ENCODE peak calls at places on chromosome 21, in eight cellular contexts. C is CD8-positive, alpha-beta memory T cell; Y is Panc1; H is skeletal muscle cell; O is ascending aorta; I is pancreas; P is aorta; Z is GM06990. M is an unnamed sample.

GRCh38 chr21:46092026-46092764 is 5.7 kb upstream of the COL6A2 start:
- DNase-seq in I (no peak), H (peak; percentile 98), P (peak; percentile 88), Z (no peak), C (no peak), O (peak; percentile 87), Y (no peak), M (peak; percentile 7)

GRCh38 chr21:33286600-33287456 is 20.7 kb downstream of the IL10RB start:
- DNase-seq in Y (no peak), P (no peak), O (no peak), Z (no peak), I (no peak), H (peak; percentile 40), C (no peak), M (peak; percentile 27)

GRCh38 chr21:32007461-32007860 is 134.6 kb downstream of the HUNK start:
- DNase-seq in P (no peak), I (no peak), H (peak; percentile 4), Y (no peak), Z (no peak), C (no peak), O (no peak), M (no peak)

GRCh38 chr21:28018741-28019669 is 973.7 kb downstream of the LTN1 start:
- DNase-seq in C (no peak), Y (no peak), I (peak; percentile 60), O (no peak), H (no peak), P (no peak), Z (peak; percentile 22), M (no peak)

GRCh38 chr21:19440792-19441494 is 1037.4 kb upstream of the TMPRSS15 start:
- DNase-seq in Y (no peak), Z (no peak), H (no peak), C (no peak), I (no peak), P (no peak), O (no peak), M (no peak)

GRCh38 chr21:34074283-34075098 is 1.1 kb downstream of the MRPS6 start:
- DNase-seq in C (no peak), O (no peak), Z (peak; percentile 34), I (peak; percentile 61), H (no peak), Y (no peak), P (no peak), M (no peak)

GRCh38 chr21:28614816-28615215 is 377.9 kb downstream of the LTN1 start:
- DNase-seq in H (no peak), O (no peak), Z (no peak), I (no peak), Y (no peak), C (no peak), P (no peak), M (no peak)

GRCh38 chr21:32303385-32303784 is 4.7 kb downstream of the MRAP start:
- DNase-seq in Z (no peak), O (no peak), H (no peak), I (no peak), P (no peak), C (no peak), Y (no peak), M (no peak)

GRCh38 chr21:34029724-34030528 is 43.5 kb upstream of the MRPS6 start:
- DNase-seq in Y (peak; percentile 39), Z (peak; percentile 68), H (peak; percentile 61), I (no peak), C (peak; percentile 53), P (peak; percentile 53), O (no peak), M (peak; percentile 53)

GRCh38 chr21:46205121-46205520 is 20.9 kb upstream of the SPATC1L start:
- DNase-seq in I (peak; percentile 41), P (peak; percentile 27), Z (no peak), C (no peak), Y (no peak), H (no peak), O (no peak), M (no peak)

GRCh38 chr21:16589046-16589445 is 859.3 kb downstream of the USP25 start:
- DNase-seq in Y (no peak), Z (no peak), O (no peak), C (no peak), H (no peak), P (no peak), I (no peak), M (no peak)

GRCh38 chr21:46667191-46667734 is 31.8 kb downstream of the PRMT2 start:
- DNase-seq in O (no peak), H (no peak), Z (no peak), I (peak; percentile 57), Y (no peak), C (peak; percentile 46), P (no peak), M (no peak)

GRCh38 chr21:40245021-40245420 is 377.8 kb downstream of the PCP4 start:
- DNase-seq in Y (no peak), H (no peak), I (no peak), P (no peak), C (no peak), O (no peak), Z (no peak), M (no peak)

GRCh38 chr21:31136891-31137290 is 98.6 kb upstream of the KRTAP19-8 start:
- DNase-seq in H (peak; percentile 88), P (no peak), O (no peak), C (no peak), I (no peak), Z (no peak), Y (no peak), M (no peak)

GRCh38 chr21:33290441-33290840 is 24.3 kb downstream of the IL10RB start:
- DNase-seq in I (no peak), H (no peak), C (no peak), Y (no peak), O (no peak), Z (no peak), P (no peak), M (no peak)

GRCh38 chr21:34796518-34797201 is 127.9 kb downstream of the CLIC6 start:
- DNase-seq in I (no peak), O (no peak), Z (no peak), H (no peak), Y (no peak), P (no peak), C (no peak), M (no peak)

GRCh38 chr21:44711327-44712202 is at the start of gene TSPEAR:
- DNase-seq in P (no peak), Z (no peak), Y (no peak), I (peak; percentile 59), O (no peak), H (no peak), C (no peak), M (no peak)

GRCh38 chr21:44710756-44711326 is 531 bp downstream of the TSPEAR start:
- DNase-seq in Z (no peak), Y (no peak), C (peak; percentile 46), O (no peak), P (no peak), I (no peak), H (no peak), M (no peak)

GRCh38 chr21:44708866-44709425 is 2.4 kb downstream of the TSPEAR start:
- DNase-seq in H (no peak), I (no peak), C (peak; percentile 37), Z (no peak), O (no peak), Y (no peak), P (no peak), M (no peak)

GRCh38 chr21:44709426-44710293 is 1.7 kb downstream of the TSPEAR start:
- DNase-seq in C (peak; percentile 51), I (no peak), Z (no peak), H (no peak), Y (no peak), P (no peak), O (no peak), M (no peak)

GRCh38 chr21:44710294-44710665 is 1.1 kb downstream of the TSPEAR start:
- DNase-seq in Z (no peak), P (no peak), H (no peak), I (no peak), Y (no peak), C (no peak), O (no peak), M (no peak)
- H3K4me3 ChIP-seq in Z (no peak overlapping the region), P (no peak overlapping the region), H (no peak overlapping the region), I (no peak overlapping the region), Y (no peak overlapping the region), C (no peak overlapping the region), O (no peak overlapping the region), M (no peak overlapping the region)

GRCh38 chr21:43812957-43813730 is 23.8 kb downstream of the RRP1 start:
- DNase-seq in H (no peak), Z (no peak), O (no peak), P (no peak), I (no peak), C (no peak), Y (no peak), M (no peak)

GRCh38 chr21:43811262-43812105 is 22.1 kb downstream of the RRP1 start:
- DNase-seq in P (no peak), I (no peak), O (no peak), C (no peak), Z (no peak), H (no peak), Y (no peak), M (no peak)

GRCh38 chr21:43814215-43815106 is 25.1 kb downstream of the RRP1 start:
- DNase-seq in I (no peak), Z (no peak), C (no peak), O (no peak), H (no peak), Y (no peak), P (no peak), M (no peak)

GRCh38 chr21:43810505-43811261 is 21.3 kb downstream of the RRP1 start:
- DNase-seq in P (peak; percentile 93), C (peak; percentile 89), O (peak; percentile 39), Z (peak; percentile 83), H (no peak), Y (no peak), I (peak; percentile 99), M (no peak)

DNA sequence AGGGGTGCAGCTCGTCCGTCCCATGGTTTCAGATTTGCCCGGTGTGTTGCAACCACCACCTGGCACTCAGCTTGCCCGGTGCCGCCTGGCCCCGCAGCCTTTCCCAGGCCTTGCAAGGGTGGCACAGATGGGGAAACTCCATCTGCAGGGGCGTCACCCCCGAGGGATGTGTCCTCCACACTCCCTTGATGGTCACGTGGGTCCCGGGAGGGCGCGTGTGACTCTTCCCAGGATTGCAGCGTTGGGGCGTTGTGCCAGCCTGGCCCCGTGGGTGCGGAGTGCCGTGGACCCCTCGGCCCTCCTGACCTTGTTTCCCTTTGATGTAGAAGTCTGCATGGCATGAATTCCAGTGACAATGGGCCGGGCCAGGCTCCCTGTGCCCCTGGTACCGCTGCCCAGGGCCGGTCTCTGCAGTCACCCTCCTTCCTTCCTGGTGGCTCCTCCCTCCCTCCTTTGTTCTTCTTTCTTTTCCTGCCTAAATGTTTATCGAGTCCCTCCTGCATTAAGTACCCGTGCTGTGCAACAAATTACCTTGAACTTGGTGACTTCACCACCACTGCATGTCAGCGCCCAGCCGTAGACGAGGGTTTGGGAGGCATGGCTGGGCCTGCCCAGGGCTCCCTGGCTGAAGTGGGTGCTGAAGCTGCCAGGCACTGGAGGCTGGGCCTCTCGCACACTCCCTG is 22.9 kb downstream of the RRP1 start:
- DNase-seq in I (no peak), P (peak; percentile 69), O (no peak), C (no peak), Z (no peak), Y (no peak), H (no peak), M (no peak)
- H3K4me3 ChIP-seq in I (no peak overlapping the region), P (no peak overlapping the region), O (peak overlapping the region; percentile 32), C (no peak overlapping the region), Z (peak overlapping the region; percentile 5), Y (peak overlapping the region; percentile 35), H (no peak overlapping the region), M (no peak overlapping the region)

GRCh38 chr21:36701912-36702621 is 3.2 kb downstream of the SIM2 start:
- DNase-seq in C (no peak), Z (no peak), H (no peak), Y (no peak), P (peak; percentile 22), O (no peak), I (no peak), M (no peak)
- H3K4me3 ChIP-seq in C (no peak overlapping the region), Z (no peak overlapping the region), H (peak overlapping the region; percentile 55), Y (peak overlapping the region; percentile 47), P (no peak overlapping the region), O (no peak overlapping the region), I (no peak overlapping the region), M (no peak overlapping the region)

GRCh38 chr21:38351961-38352521 is 95.2 kb downstream of the KCNJ15 start:
- DNase-seq in C (no peak), O (no peak), H (peak; percentile 77), Y (no peak), I (no peak), P (no peak), Z (no peak), M (peak; percentile 52)
- H3K4me3 ChIP-seq in C (no peak overlapping the region), O (peak overlapping the region; percentile 20), H (no peak overlapping the region), Y (no peak overlapping the region), I (no peak overlapping the region), P (no peak overlapping the region), Z (no peak overlapping the region), M (no peak overlapping the region)

M was measured in retinal pigment epithelial cell.